ENCODE peak calls at places on chromosome 7, in four cellular contexts. One of them, this sample, is unnamed. For H3K9me3, the result is how much of the 10 kb centered on the place peaks cover.

GRCh38 chr7:139702313-139702731 is 75.5 kb downstream of the HIPK2 start:
- DNase-seq in colonic mucosa: no peak
- DNase-seq in fibroblast of lung: no peak
- DNase-seq in effector memory CD4-positive, alpha-beta T cell: no peak
- DNase-seq in this sample: no peak

GRCh38 chr7:102300643-102301211 is 14.1 kb downstream of the SH2B2 start:
- DNase-seq in fibroblast of lung: no peak
- DNase-seq in colonic mucosa: no peak
- DNase-seq in effector memory CD4-positive, alpha-beta T cell: no peak
- DNase-seq in this sample: no peak

GRCh38 chr7:75915416-75916156 is 631 bp downstream of the POR start:
- DNase-seq in effector memory CD4-positive, alpha-beta T cell: no peak
- DNase-seq in colonic mucosa: peak
- DNase-seq in fibroblast of lung: peak
- DNase-seq in this sample: no peak

GRCh38 chr7:45610660-45611299 is 36.6 kb downstream of the ADCY1 start:
- DNase-seq in effector memory CD4-positive, alpha-beta T cell: no peak
- DNase-seq in fibroblast of lung: no peak
- DNase-seq in colonic mucosa: no peak
- DNase-seq in this sample: no peak

GRCh38 chr7:20114463-20114862 is 102.7 kb downstream of the MACC1 start:
- DNase-seq in colonic mucosa: no peak
- DNase-seq in fibroblast of lung: peak
- DNase-seq in effector memory CD4-positive, alpha-beta T cell: no peak
- DNase-seq in this sample: peak

GRCh38 chr7:17058568-17058967 is 176.8 kb upstream of the AGR3 start:
- DNase-seq in fibroblast of lung: peak
- DNase-seq in colonic mucosa: no peak
- DNase-seq in effector memory CD4-positive, alpha-beta T cell: no peak
- DNase-seq in this sample: peak

GRCh38 chr7:25643770-25644394 is 415.6 kb upstream of the NPVF start:
- DNase-seq in colonic mucosa: no peak
- DNase-seq in fibroblast of lung: no peak
- DNase-seq in effector memory CD4-positive, alpha-beta T cell: no peak
- DNase-seq in this sample: no peak

GRCh38 chr7:38907066-38907465 is 1.9 kb downstream of the VPS41 start:
- DNase-seq in fibroblast of lung: no peak
- DNase-seq in effector memory CD4-positive, alpha-beta T cell: no peak
- DNase-seq in colonic mucosa: no peak
- DNase-seq in this sample: no peak

GRCh38 chr7:116291937-116292336 is 81.6 kb downstream of the TES start:
- DNase-seq in effector memory CD4-positive, alpha-beta T cell: no peak
- DNase-seq in colonic mucosa: no peak
- DNase-seq in fibroblast of lung: no peak
- DNase-seq in this sample: no peak

GRCh38 chr7:129664029-129665012 is 52.8 kb downstream of the NRF1 start:
- DNase-seq in fibroblast of lung: peak
- DNase-seq in colonic mucosa: no peak
- DNase-seq in effector memory CD4-positive, alpha-beta T cell: no peak
- DNase-seq in this sample: peak

GRCh38 chr7:322111-322671 is 32.2 kb downstream of the FOXL3 start:
- DNase-seq in colonic mucosa: peak
- DNase-seq in effector memory CD4-positive, alpha-beta T cell: peak
- DNase-seq in fibroblast of lung: peak
- DNase-seq in this sample: peak

GRCh38 chr7:121404348-121404747 is 8.2 kb upstream of the FAM3C start:
- DNase-seq in fibroblast of lung: no peak
- DNase-seq in effector memory CD4-positive, alpha-beta T cell: no peak
- DNase-seq in colonic mucosa: no peak
- DNase-seq in this sample: no peak

GRCh38 chr7:28804990-28805389 is 153.1 kb downstream of the TRIL start:
- DNase-seq in colonic mucosa: no peak
- DNase-seq in effector memory CD4-positive, alpha-beta T cell: no peak
- DNase-seq in fibroblast of lung: peak
- DNase-seq in this sample: no peak

GRCh38 chr7:2409745-2410414 is 6.5 kb downstream of the CHST12 start:
- DNase-seq in fibroblast of lung: no peak
- DNase-seq in effector memory CD4-positive, alpha-beta T cell: no peak
- DNase-seq in colonic mucosa: no peak
- DNase-seq in this sample: no peak

GRCh38 chr7:15889501-15889900 is 203.0 kb upstream of the MEOX2 start:
- DNase-seq in fibroblast of lung: no peak
- DNase-seq in colonic mucosa: peak
- DNase-seq in effector memory CD4-positive, alpha-beta T cell: no peak
- DNase-seq in this sample: peak

GRCh38 chr7:111239437-111239836 is 148.5 kb downstream of the LRRN3 start:
- DNase-seq in fibroblast of lung: no peak
- DNase-seq in colonic mucosa: no peak
- DNase-seq in effector memory CD4-positive, alpha-beta T cell: no peak
- DNase-seq in this sample: no peak

GRCh38 chr7:152522551-152522950 is 86.7 kb upstream of the KMT2C start:
- DNase-seq in fibroblast of lung: peak
- DNase-seq in colonic mucosa: no peak
- DNase-seq in effector memory CD4-positive, alpha-beta T cell: no peak
- DNase-seq in this sample: no peak

GRCh38 chr7:16668978-16669377 is 23.0 kb downstream of the BZW2 start:
- DNase-seq in colonic mucosa: no peak
- DNase-seq in effector memory CD4-positive, alpha-beta T cell: no peak
- DNase-seq in fibroblast of lung: no peak
- DNase-seq in this sample: peak

GRCh38 chr7:25965405-25966123 is 186.4 kb upstream of the NFE2L3 start:
- DNase-seq in colonic mucosa: peak
- DNase-seq in effector memory CD4-positive, alpha-beta T cell: no peak
- DNase-seq in fibroblast of lung: no peak
- DNase-seq in this sample: no peak

GRCh38 chr7:149714081-149714909 is 59.1 kb downstream of the ZNF467 start:
- DNase-seq in colonic mucosa: peak
- DNase-seq in effector memory CD4-positive, alpha-beta T cell: peak
- DNase-seq in fibroblast of lung: peak
- DNase-seq in this sample: peak

GRCh38 chr7:107353701-107354100 is 116.2 kb upstream of the GPR22 start:
- DNase-seq in effector memory CD4-positive, alpha-beta T cell: no peak
- DNase-seq in fibroblast of lung: peak
- DNase-seq in colonic mucosa: no peak
- DNase-seq in this sample: no peak

GRCh38 chr7:94394399-94395140 is at the start of gene COL1A2:
- DNase-seq in colonic mucosa: peak
- DNase-seq in fibroblast of lung: peak
- DNase-seq in effector memory CD4-positive, alpha-beta T cell: no peak
- DNase-seq in this sample: no peak

GRCh38 chr7:5636914-5637313 is 144.5 kb downstream of the RNF216 start:
- DNase-seq in fibroblast of lung: peak
- DNase-seq in effector memory CD4-positive, alpha-beta T cell: no peak
- DNase-seq in colonic mucosa: peak
- DNase-seq in this sample: no peak

GRCh38 chr7:84232653-84233052 is 38.1 kb upstream of the SEMA3A start:
- DNase-seq in colonic mucosa: no peak
- DNase-seq in effector memory CD4-positive, alpha-beta T cell: no peak
- DNase-seq in fibroblast of lung: peak
- DNase-seq in this sample: no peak

GRCh38 chr7:6691609-6692106 is 15.1 kb downstream of the ZNF12 start:
- DNase-seq in effector memory CD4-positive, alpha-beta T cell: no peak
- DNase-seq in colonic mucosa: no peak
- DNase-seq in fibroblast of lung: peak
- DNase-seq in this sample: no peak

DNA sequence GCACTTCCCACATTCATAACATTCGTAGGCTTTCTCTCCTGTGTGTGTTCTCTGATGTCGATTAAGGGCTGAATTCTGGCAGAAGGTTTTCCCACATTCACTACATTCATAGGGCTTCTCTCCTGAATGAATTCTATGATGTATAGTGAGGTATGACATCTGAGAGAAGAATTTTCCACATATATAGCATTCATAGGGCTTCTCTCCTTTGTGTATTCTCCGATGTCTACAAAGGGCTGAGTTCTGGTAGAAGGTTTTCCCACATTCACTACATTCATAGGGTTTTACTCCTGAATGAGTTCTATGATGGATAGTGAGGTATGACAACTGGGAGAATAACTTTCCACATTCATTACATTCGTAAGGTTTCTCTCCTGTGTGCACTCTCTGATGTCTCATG is 15.6 kb downstream of the ZNF12 start:
- DNase-seq in colonic mucosa: no peak
- DNase-seq in effector memory CD4-positive, alpha-beta T cell: no peak
- DNase-seq in fibroblast of lung: no peak
- DNase-seq in this sample: no peak
- H3K9me3 ChIP-seq in colonic mucosa: under half
- H3K9me3 ChIP-seq in effector memory CD4-positive, alpha-beta T cell: half or more
- H3K9me3 ChIP-seq in fibroblast of lung: under half
- H3K9me3 ChIP-seq in this sample: under half

DNA sequence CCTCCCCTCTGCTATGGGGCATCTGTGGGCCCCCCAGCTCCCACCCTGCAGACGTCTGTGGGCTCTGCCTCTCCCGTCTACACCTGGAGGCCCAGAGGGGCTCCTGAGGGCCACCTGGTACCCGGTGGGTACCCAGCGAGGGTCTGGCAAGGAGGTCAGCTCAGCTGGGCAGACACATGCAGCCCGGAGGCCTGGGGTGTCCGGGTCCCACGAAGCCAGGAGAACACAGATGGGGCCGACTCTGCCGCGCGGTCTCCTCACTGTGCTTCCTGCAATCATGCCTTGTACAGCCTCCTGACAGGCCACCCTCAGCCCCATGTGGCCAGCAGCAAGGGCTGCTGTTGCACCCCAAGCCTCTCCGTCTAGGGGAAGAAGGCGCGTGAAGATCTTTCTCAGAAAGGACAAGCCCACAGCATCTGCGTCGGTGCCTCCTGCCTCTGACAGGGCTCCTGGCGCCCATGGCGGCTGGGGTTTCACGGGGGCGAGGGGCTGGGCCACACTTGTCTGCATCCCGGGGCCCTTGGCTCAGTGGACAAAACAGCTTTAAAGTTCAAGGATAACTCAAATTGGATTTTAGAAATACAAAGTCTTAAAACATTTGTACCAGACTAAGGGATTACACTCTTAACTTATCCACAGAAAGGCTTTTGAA is 391.3 kb downstream of the DNAJB6 start:
- DNase-seq in colonic mucosa: no peak
- DNase-seq in fibroblast of lung: no peak
- DNase-seq in effector memory CD4-positive, alpha-beta T cell: no peak
- DNase-seq in this sample: no peak
- H3K9me3 ChIP-seq in colonic mucosa: under half
- H3K9me3 ChIP-seq in fibroblast of lung: under half
- H3K9me3 ChIP-seq in effector memory CD4-positive, alpha-beta T cell: under half
- H3K9me3 ChIP-seq in this sample: under half

GRCh38 chr7:67875558-67875957 is 878.9 kb downstream of the TYW1 start:
- DNase-seq in colonic mucosa: no peak
- DNase-seq in fibroblast of lung: no peak
- DNase-seq in effector memory CD4-positive, alpha-beta T cell: no peak
- DNase-seq in this sample: no peak
- H3K9me3 ChIP-seq in colonic mucosa: under half
- H3K9me3 ChIP-seq in fibroblast of lung: under half
- H3K9me3 ChIP-seq in effector memory CD4-positive, alpha-beta T cell: under half
- H3K9me3 ChIP-seq in this sample: under half

GRCh38 chr7:64307254-64308018 is 6.3 kb upstream of the ZNF736 start:
- DNase-seq in colonic mucosa: peak
- DNase-seq in effector memory CD4-positive, alpha-beta T cell: peak
- DNase-seq in fibroblast of lung: peak
- DNase-seq in this sample: peak
- H3K9me3 ChIP-seq in colonic mucosa: under half
- H3K9me3 ChIP-seq in effector memory CD4-positive, alpha-beta T cell: under half
- H3K9me3 ChIP-seq in fibroblast of lung: under half
- H3K9me3 ChIP-seq in this sample: under half

DNA sequence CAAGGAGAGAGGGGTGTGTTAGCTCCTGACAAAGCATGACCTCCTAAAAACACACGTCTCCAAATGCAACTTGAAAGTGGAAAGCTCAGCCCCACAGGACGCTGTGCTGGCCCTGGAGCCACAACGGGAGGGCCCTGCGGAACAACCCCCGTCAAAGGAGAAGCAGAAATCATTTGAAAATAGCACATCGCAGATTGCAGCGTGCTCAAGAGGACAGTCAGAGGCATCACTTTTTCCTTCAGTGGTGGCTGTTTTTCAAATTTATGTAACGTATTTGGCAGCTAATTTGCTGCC is 346.1 kb downstream of the DNAJB6 start:
- DNase-seq in colonic mucosa: no peak
- DNase-seq in fibroblast of lung: no peak
- DNase-seq in effector memory CD4-positive, alpha-beta T cell: no peak
- DNase-seq in this sample: no peak
- H3K9me3 ChIP-seq in colonic mucosa: under half
- H3K9me3 ChIP-seq in fibroblast of lung: under half
- H3K9me3 ChIP-seq in effector memory CD4-positive, alpha-beta T cell: under half
- H3K9me3 ChIP-seq in this sample: under half

GRCh38 chr7:79734158-79734557 is 280.7 kb upstream of the MAGI2 start:
- DNase-seq in colonic mucosa: no peak
- DNase-seq in effector memory CD4-positive, alpha-beta T cell: no peak
- DNase-seq in fibroblast of lung: peak
- DNase-seq in this sample: no peak
- H3K9me3 ChIP-seq in colonic mucosa: under half
- H3K9me3 ChIP-seq in effector memory CD4-positive, alpha-beta T cell: under half
- H3K9me3 ChIP-seq in fibroblast of lung: under half
- H3K9me3 ChIP-seq in this sample: under half

GRCh38 chr7:46879783-46880182 is 702.1 kb downstream of the TNS3 start:
- DNase-seq in colonic mucosa: no peak
- DNase-seq in fibroblast of lung: no peak
- DNase-seq in effector memory CD4-positive, alpha-beta T cell: no peak
- DNase-seq in this sample: no peak
- H3K9me3 ChIP-seq in colonic mucosa: under half
- H3K9me3 ChIP-seq in fibroblast of lung: under half
- H3K9me3 ChIP-seq in effector memory CD4-positive, alpha-beta T cell: under half
- H3K9me3 ChIP-seq in this sample: under half

DNA sequence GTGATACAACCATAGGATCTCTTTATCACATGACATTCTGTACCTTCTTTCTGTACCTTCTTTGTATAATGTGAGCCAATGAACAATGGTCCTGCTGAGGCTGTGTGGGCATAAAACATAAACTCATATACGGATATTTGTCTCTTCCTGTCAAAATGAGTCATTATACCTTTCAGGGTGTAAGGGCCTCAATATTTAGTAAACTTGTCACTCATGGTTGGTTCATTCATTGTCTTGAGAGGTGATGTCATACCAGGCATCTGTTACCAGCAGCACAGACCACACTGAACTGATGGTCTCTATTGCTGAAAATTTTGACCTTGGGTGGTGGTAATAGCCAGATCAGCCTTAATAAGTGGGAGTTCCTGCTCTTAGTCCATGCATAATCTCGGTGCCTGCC is 287.6 kb upstream of the TPK1 start:
- DNase-seq in colonic mucosa: no peak
- DNase-seq in fibroblast of lung: no peak
- DNase-seq in effector memory CD4-positive, alpha-beta T cell: no peak
- DNase-seq in this sample: no peak
- H3K9me3 ChIP-seq in colonic mucosa: under half
- H3K9me3 ChIP-seq in fibroblast of lung: under half
- H3K9me3 ChIP-seq in effector memory CD4-positive, alpha-beta T cell: under half
- H3K9me3 ChIP-seq in this sample: under half

This sample was measured in trophoblast cell.